ENCODE peak calls at places on chromosomes 13 and 19, in seven cellular contexts. One of them, this sample, is unnamed.

GRCh38 chr19:43820098-43820860 is 6.8 kb upstream of the ZNF283 start:
- DNase-seq in BJ: no peak
- DNase-seq in thoracic aorta: no peak
- DNase-seq in left ventricle myocardium inferior: peak; percentile 54
- DNase-seq in BE2C: peak; percentile 26
- DNase-seq in MCF 10A: no peak
- DNase-seq in stomach: no peak
- DNase-seq in this sample: no peak

GRCh38 chr13:75258159-75258782 is 223.7 kb downstream of the TBC1D4 start:
- DNase-seq in BE2C: no peak
- DNase-seq in thoracic aorta: no peak
- DNase-seq in BJ: no peak
- DNase-seq in MCF 10A: peak; percentile 70
- DNase-seq in left ventricle myocardium inferior: no peak
- DNase-seq in stomach: no peak
- DNase-seq in this sample: no peak

GRCh38 chr19:19634516-19635312 is 6.7 kb upstream of the LPAR2 start:
- DNase-seq in BE2C: no peak
- DNase-seq in thoracic aorta: no peak
- DNase-seq in left ventricle myocardium inferior: no peak
- DNase-seq in stomach: no peak
- DNase-seq in MCF 10A: no peak
- DNase-seq in BJ: no peak
- DNase-seq in this sample: no peak

GRCh38 chr19:38455031-38455430 is 21.5 kb downstream of the RYR1 start:
- DNase-seq in left ventricle myocardium inferior: no peak
- DNase-seq in BJ: no peak
- DNase-seq in BE2C: no peak
- DNase-seq in stomach: no peak
- DNase-seq in thoracic aorta: no peak
- DNase-seq in MCF 10A: peak; percentile 42
- DNase-seq in this sample: no peak

GRCh38 chr19:51462276-51462675 is 4.0 kb upstream of the SIGLEC8 start:
- DNase-seq in BE2C: no peak
- DNase-seq in MCF 10A: no peak
- DNase-seq in left ventricle myocardium inferior: no peak
- DNase-seq in stomach: peak; percentile 16
- DNase-seq in BJ: no peak
- DNase-seq in thoracic aorta: no peak
- DNase-seq in this sample: no peak

GRCh38 chr13:100519626-100520025 is 69.0 kb downstream of the GGACT start:
- DNase-seq in thoracic aorta: no peak
- DNase-seq in stomach: no peak
- DNase-seq in BJ: no peak
- DNase-seq in MCF 10A: no peak
- DNase-seq in BE2C: no peak
- DNase-seq in left ventricle myocardium inferior: no peak
- DNase-seq in this sample: no peak

GRCh38 chr19:53927745-53928144 is 18.7 kb downstream of the CACNG7 start:
- DNase-seq in BE2C: no peak
- DNase-seq in stomach: no peak
- DNase-seq in thoracic aorta: no peak
- DNase-seq in BJ: no peak
- DNase-seq in left ventricle myocardium inferior: no peak
- DNase-seq in MCF 10A: peak; percentile 63
- DNase-seq in this sample: peak; percentile 58

GRCh38 chr19:38135150-38135998 is 88.6 kb downstream of the DPF1 start:
- DNase-seq in BE2C: no peak
- DNase-seq in thoracic aorta: no peak
- DNase-seq in MCF 10A: peak; percentile 18
- DNase-seq in stomach: no peak
- DNase-seq in BJ: no peak
- DNase-seq in left ventricle myocardium inferior: no peak
- DNase-seq in this sample: no peak

GRCh38 chr19:16998635-16999194 is 27.9 kb downstream of the CPAMD8 start:
- DNase-seq in BJ: no peak
- DNase-seq in thoracic aorta: no peak
- DNase-seq in BE2C: no peak
- DNase-seq in MCF 10A: no peak
- DNase-seq in left ventricle myocardium inferior: no peak
- DNase-seq in stomach: no peak
- DNase-seq in this sample: no peak

GRCh38 chr13:114067381-114067885 is 65.0 kb downstream of the RASA3 start:
- DNase-seq in left ventricle myocardium inferior: no peak
- DNase-seq in MCF 10A: peak; percentile 8
- DNase-seq in BE2C: no peak
- DNase-seq in thoracic aorta: no peak
- DNase-seq in BJ: peak; percentile 78
- DNase-seq in stomach: no peak
- DNase-seq in this sample: no peak

GRCh38 chr13:33348366-33348765 is 62.8 kb upstream of the STARD13 start:
- DNase-seq in stomach: no peak
- DNase-seq in MCF 10A: no peak
- DNase-seq in left ventricle myocardium inferior: no peak
- DNase-seq in BE2C: no peak
- DNase-seq in BJ: peak; percentile 71
- DNase-seq in thoracic aorta: no peak
- DNase-seq in this sample: no peak

GRCh38 chr19:35295792-35296462 is 4.0 kb downstream of the MAG start:
- DNase-seq in MCF 10A: no peak
- DNase-seq in BJ: no peak
- DNase-seq in stomach: no peak
- DNase-seq in BE2C: no peak
- DNase-seq in left ventricle myocardium inferior: no peak
- DNase-seq in thoracic aorta: no peak
- DNase-seq in this sample: no peak

GRCh38 chr19:24054044-24054935 is 32.7 kb upstream of the ZNF254 start:
- DNase-seq in BJ: peak; percentile 72
- DNase-seq in MCF 10A: peak; percentile 96
- DNase-seq in left ventricle myocardium inferior: no peak
- DNase-seq in stomach: no peak
- DNase-seq in BE2C: no peak
- DNase-seq in thoracic aorta: no peak
- DNase-seq in this sample: no peak

GRCh38 chr13:41716236-41716635 is 244.7 kb downstream of the VWA8 start:
- DNase-seq in left ventricle myocardium inferior: no peak
- DNase-seq in MCF 10A: no peak
- DNase-seq in BE2C: no peak
- DNase-seq in stomach: no peak
- DNase-seq in BJ: no peak
- DNase-seq in thoracic aorta: no peak
- DNase-seq in this sample: no peak

GRCh38 chr19:34269489-34269888 is 15.1 kb downstream of the GARRE1 start:
- DNase-seq in MCF 10A: no peak
- DNase-seq in left ventricle myocardium inferior: no peak
- DNase-seq in BJ: no peak
- DNase-seq in BE2C: no peak
- DNase-seq in thoracic aorta: no peak
- DNase-seq in stomach: no peak
- DNase-seq in this sample: no peak

GRCh38 chr19:51320258-51320657 is 8.8 kb downstream of the IGLON5 start:
- DNase-seq in thoracic aorta: no peak
- DNase-seq in MCF 10A: no peak
- DNase-seq in BJ: no peak
- DNase-seq in BE2C: peak; percentile 81
- DNase-seq in stomach: no peak
- DNase-seq in left ventricle myocardium inferior: no peak
- DNase-seq in this sample: no peak

GRCh38 chr13:75458696-75459422 is 23.1 kb downstream of the TBC1D4 start:
- DNase-seq in BJ: no peak
- DNase-seq in left ventricle myocardium inferior: peak; percentile 41
- DNase-seq in thoracic aorta: no peak
- DNase-seq in stomach: peak; percentile 71
- DNase-seq in MCF 10A: no peak
- DNase-seq in BE2C: peak; percentile 89
- DNase-seq in this sample: no peak

GRCh38 chr13:99982741-99983400 is 1.3 kb downstream of the ZIC2 start:
- DNase-seq in BJ: no peak
- DNase-seq in stomach: no peak
- DNase-seq in thoracic aorta: no peak
- DNase-seq in left ventricle myocardium inferior: no peak
- DNase-seq in BE2C: no peak
- DNase-seq in MCF 10A: peak; percentile 7
- DNase-seq in this sample: no peak

GRCh38 chr19:54364775-54365257 is at the start of gene LAIR1:
- DNase-seq in MCF 10A: peak; percentile 33
- DNase-seq in left ventricle myocardium inferior: no peak
- DNase-seq in stomach: peak; percentile 31
- DNase-seq in BE2C: no peak
- DNase-seq in BJ: no peak
- DNase-seq in thoracic aorta: no peak
- DNase-seq in this sample: no peak

GRCh38 chr19:7845390-7846179 is 15.6 kb downstream of the EVI5L start:
- DNase-seq in left ventricle myocardium inferior: no peak
- DNase-seq in thoracic aorta: no peak
- DNase-seq in BJ: no peak
- DNase-seq in BE2C: no peak
- DNase-seq in MCF 10A: no peak
- DNase-seq in stomach: no peak
- DNase-seq in this sample: no peak
- TF ChIP-seq CTCF in left ventricle myocardium inferior: no peak
- TF ChIP-seq CTCF in thoracic aorta: no peak
- TF ChIP-seq CTCF in BJ: no peak
- TF ChIP-seq CTCF in BE2C: no peak
- TF ChIP-seq CTCF in MCF 10A: no peak
- TF ChIP-seq CTCF in stomach: no peak
- TF ChIP-seq CTCF in this sample: no peak

GRCh38 chr13:91805605-91806004 is 407.2 kb downstream of the GPC5 start:
- DNase-seq in BE2C: no peak
- DNase-seq in left ventricle myocardium inferior: no peak
- DNase-seq in MCF 10A: no peak
- DNase-seq in stomach: no peak
- DNase-seq in BJ: no peak
- DNase-seq in thoracic aorta: no peak
- DNase-seq in this sample: no peak
- TF ChIP-seq CTCF in BE2C: peak; percentile 36
- TF ChIP-seq CTCF in left ventricle myocardium inferior: peak; percentile 42
- TF ChIP-seq CTCF in MCF 10A: no peak
- TF ChIP-seq CTCF in stomach: no peak
- TF ChIP-seq CTCF in BJ: no peak
- TF ChIP-seq CTCF in thoracic aorta: no peak
- TF ChIP-seq CTCF in this sample: no peak

GRCh38 chr19:10226376-10227214 is 4.5 kb downstream of the S1PR2 start:
- DNase-seq in thoracic aorta: no peak
- DNase-seq in BE2C: no peak
- DNase-seq in MCF 10A: no peak
- DNase-seq in stomach: peak; percentile 44
- DNase-seq in left ventricle myocardium inferior: peak; percentile 83
- DNase-seq in BJ: peak; percentile 61
- DNase-seq in this sample: peak; percentile 31

GRCh38 chr19:10228925-10229324 is 2.2 kb downstream of the S1PR2 start:
- DNase-seq in stomach: no peak
- DNase-seq in BE2C: peak; percentile 62
- DNase-seq in BJ: no peak
- DNase-seq in thoracic aorta: no peak
- DNase-seq in MCF 10A: peak; percentile 46
- DNase-seq in left ventricle myocardium inferior: no peak
- DNase-seq in this sample: no peak

GRCh38 chr19:10226021-10226375 is 5.1 kb downstream of the S1PR2 start:
- DNase-seq in left ventricle myocardium inferior: peak; percentile 34
- DNase-seq in thoracic aorta: no peak
- DNase-seq in BE2C: no peak
- DNase-seq in MCF 10A: no peak
- DNase-seq in stomach: no peak
- DNase-seq in BJ: no peak
- DNase-seq in this sample: no peak

GRCh38 chr19:10228393-10228792 is 2.7 kb downstream of the S1PR2 start:
- DNase-seq in thoracic aorta: no peak
- DNase-seq in MCF 10A: no peak
- DNase-seq in BJ: no peak
- DNase-seq in BE2C: no peak
- DNase-seq in left ventricle myocardium inferior: no peak
- DNase-seq in stomach: no peak
- DNase-seq in this sample: no peak

DNA sequence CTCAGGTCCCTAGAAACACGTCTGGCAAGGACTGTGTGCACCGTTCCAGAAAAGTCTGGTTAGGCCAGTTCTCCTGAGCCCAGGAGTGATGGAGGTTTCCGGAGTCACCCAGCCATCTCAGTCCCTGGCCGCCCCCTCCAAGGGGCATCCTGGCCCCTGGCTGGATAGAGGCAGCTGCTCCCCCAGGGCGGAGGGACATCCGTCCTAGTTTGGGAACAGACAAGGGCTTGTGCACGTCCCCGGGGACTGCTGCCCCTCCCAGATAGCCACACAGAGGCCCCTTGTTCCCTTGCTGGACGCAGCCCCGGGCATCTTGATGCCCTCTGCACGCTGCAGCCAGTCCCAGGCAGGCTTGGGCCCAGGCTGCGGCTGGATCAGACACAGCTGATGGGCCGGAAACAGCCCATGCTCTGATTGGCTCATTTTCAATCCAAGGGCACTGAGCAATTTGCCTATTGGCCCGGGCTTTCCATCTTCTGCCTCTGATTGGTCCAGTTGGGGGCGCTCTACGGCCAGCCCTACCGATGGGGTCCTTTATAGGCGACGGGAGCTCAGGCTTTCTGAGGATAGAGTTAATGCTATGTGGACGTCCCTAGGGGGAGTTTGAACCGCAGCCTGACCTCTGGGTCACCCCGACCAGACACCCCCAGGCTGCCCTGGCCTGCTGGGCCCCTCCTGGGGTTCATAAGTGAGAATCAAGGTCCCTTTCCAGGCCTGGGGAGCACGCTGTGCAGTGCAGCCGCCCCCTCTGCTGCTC is 3.7 kb downstream of the S1PR2 start:
- DNase-seq in MCF 10A: no peak
- DNase-seq in stomach: no peak
- DNase-seq in BE2C: no peak
- DNase-seq in thoracic aorta: no peak
- DNase-seq in left ventricle myocardium inferior: peak; percentile 56
- DNase-seq in BJ: no peak
- DNase-seq in this sample: no peak
- TF ChIP-seq CTCF in MCF 10A: no peak
- TF ChIP-seq CTCF in stomach: no peak
- TF ChIP-seq CTCF in BE2C: peak; percentile 18
- TF ChIP-seq CTCF in thoracic aorta: no peak
- TF ChIP-seq CTCF in left ventricle myocardium inferior: no peak
- TF ChIP-seq CTCF in BJ: no peak
- TF ChIP-seq CTCF in this sample: peak; percentile 28

DNA sequence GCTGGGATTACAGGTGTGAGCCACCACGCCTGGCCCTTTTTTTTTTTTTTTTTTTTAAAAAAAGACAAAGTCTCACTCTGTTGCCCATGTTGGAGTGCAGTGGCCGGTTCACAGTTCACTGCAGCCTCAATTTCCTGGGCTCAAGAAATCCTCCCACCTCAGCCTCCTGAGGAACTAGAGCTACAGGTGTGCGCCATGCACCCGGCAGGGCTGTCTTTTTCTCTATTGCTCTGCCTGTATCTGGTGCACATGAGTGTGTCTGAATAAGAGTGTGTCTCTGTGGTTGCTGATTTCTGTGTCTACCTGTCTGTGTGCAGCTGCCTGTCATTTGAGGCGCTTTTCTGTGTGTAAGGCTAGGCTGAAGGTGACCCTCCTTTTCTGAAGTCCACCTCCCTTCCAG is 1.6 kb upstream of the PRR12 start:
- DNase-seq in left ventricle myocardium inferior: no peak
- DNase-seq in MCF 10A: no peak
- DNase-seq in thoracic aorta: no peak
- DNase-seq in BJ: no peak
- DNase-seq in stomach: no peak
- DNase-seq in BE2C: no peak
- DNase-seq in this sample: no peak
- TF ChIP-seq CTCF in left ventricle myocardium inferior: no peak
- TF ChIP-seq CTCF in MCF 10A: no peak
- TF ChIP-seq CTCF in thoracic aorta: no peak
- TF ChIP-seq CTCF in BJ: no peak
- TF ChIP-seq CTCF in stomach: no peak
- TF ChIP-seq CTCF in BE2C: no peak
- TF ChIP-seq CTCF in this sample: no peak

This sample was measured in mesothelial cell of epicardium.